ENCODE peak calls at places on chromosomes 4 and X, in ten cellular contexts. V is pons; E is NCI-H1092 treated with DMSO at 0.1 percent for 48 hours; P is central memory CD8-positive, alpha-beta T cell; R is MCF 10A; F is SHP77; W is hypothalamus; A is fibroblast of pulmonary artery; M is CD8-positive, alpha-beta T cell; X is psoas muscle. I is an unnamed sample.

GRCh38 chr4:140947507-140947906 is 185.8 kb downstream of the RNF150 start:
- DNase-seq in V (peak; percentile 25), E (no peak), P (no peak), R (peak; percentile 52), F (no peak), W (no peak), A (no peak), M (no peak), X (no peak), I (no peak)

GRCh38 chrX:140836874-140837273 is 127.3 kb downstream of the LINC00632 start:
- DNase-seq in V (no peak), E (no peak), P (no peak), R (no peak), F (no peak), W (no peak), A (no peak), M (no peak), X (no peak), I (no peak)

GRCh38 chr4:4791299-4791798 is 68.1 kb upstream of the MSX1 start:
- DNase-seq in V (peak; percentile 12), E (peak; percentile 34), P (no peak), R (no peak), F (no peak), W (peak; percentile 46), A (no peak), M (no peak), X (no peak), I (peak; percentile 20)

GRCh38 chr4:41644288-41644914 is 104.1 kb downstream of the PHOX2B start:
- DNase-seq in V (peak; percentile 63), E (no peak), P (no peak), R (no peak), F (no peak), W (peak; percentile 77), A (peak; percentile 46), M (no peak), X (peak; percentile 88), I (peak; percentile 83)

GRCh38 chr4:105541420-105541819 is 11.0 kb upstream of the ARHGEF38 start:
- DNase-seq in V (no peak), E (no peak), P (no peak), R (no peak), F (no peak), W (no peak), A (no peak), M (no peak), X (no peak), I (no peak)

GRCh38 chr4:189090174-189090814 is 850.4 kb upstream of the FRG1 start:
- DNase-seq in V (peak; percentile 27), E (peak; percentile 62), P (no peak), R (peak; percentile 50), F (no peak), W (no peak), A (peak; percentile 3), M (no peak), X (no peak), I (no peak)

GRCh38 chr4:1213336-1213995 is 35.5 kb downstream of the CTBP1 start:
- DNase-seq in V (no peak), E (no peak), P (no peak), R (no peak), F (no peak), W (no peak), A (no peak), M (no peak), X (peak; percentile 23), I (no peak)

GRCh38 chrX:118893923-118894322 is 70.3 kb downstream of the ZCCHC12 start:
- DNase-seq in V (no peak), E (no peak), P (no peak), R (no peak), F (no peak), W (no peak), A (no peak), M (no peak), X (no peak), I (no peak)

GRCh38 chr4:24115101-24115500 is 225.3 kb upstream of the PPARGC1A start:
- DNase-seq in V (no peak), E (no peak), P (no peak), R (no peak), F (no peak), W (no peak), A (no peak), M (no peak), X (no peak), I (no peak)

GRCh38 chr4:70556856-70557255 is 35.2 kb upstream of the AMBN start:
- DNase-seq in V (no peak), E (no peak), P (no peak), R (peak; percentile 6), F (no peak), W (no peak), A (peak; percentile 3), M (no peak), X (no peak), I (no peak)

GRCh38 chrX:135112096-135112729 is 8.1 kb downstream of the ETDB start:
- DNase-seq in V (peak; percentile 22), E (no peak), P (no peak), R (peak; percentile 49), F (peak; percentile 0), W (no peak), A (peak; percentile 53), M (no peak), X (no peak), I (peak; percentile 3)

GRCh38 chrX:154123241-154124219 is 20.5 kb upstream of the OPN1LW start:
- DNase-seq in V (peak; percentile 3), E (no peak), P (no peak), R (no peak), F (no peak), W (no peak), A (peak; percentile 3), M (no peak), X (no peak), I (no peak)

GRCh38 chr4:170374770-170375169 is 285.0 kb upstream of the AADAT start:
- DNase-seq in V (no peak), E (no peak), P (no peak), R (peak; percentile 37), F (peak; percentile 7), W (no peak), A (peak; percentile 1), M (no peak), X (no peak), I (no peak)

GRCh38 chrX:133594156-133594555 is 178.9 kb upstream of the GPC4 start:
- DNase-seq in V (no peak), E (no peak), P (no peak), R (no peak), F (no peak), W (no peak), A (no peak), M (no peak), X (no peak), I (no peak)

GRCh38 chr4:184506527-184507121 is 32.3 kb upstream of the IRF2 start:
- DNase-seq in V (peak; percentile 73), E (no peak), P (no peak), R (peak; percentile 13), F (no peak), W (peak; percentile 32), A (no peak), M (no peak), X (peak; percentile 53), I (peak; percentile 35)

GRCh38 chr4:183190900-183191527 is 92.0 kb downstream of the WWC2 start:
- DNase-seq in V (no peak), E (no peak), P (no peak), R (no peak), F (no peak), W (no peak), A (no peak), M (no peak), X (no peak), I (no peak)

GRCh38 chrX:139932077-139932900 is 564 bp downstream of the ATP11C start:
- DNase-seq in V (no peak), E (no peak), P (peak; percentile 14), R (peak; percentile 31), F (no peak), W (peak; percentile 57), A (peak; percentile 36), M (peak; percentile 62), X (peak; percentile 72), I (peak; percentile 6)

GRCh38 chr4:3436798-3437581 is 4.8 kb upstream of the HGFAC start:
- DNase-seq in V (no peak), E (no peak), P (no peak), R (peak; percentile 94), F (no peak), W (no peak), A (peak; percentile 28), M (no peak), X (peak; percentile 61), I (no peak)

GRCh38 chr4:41106081-41106480 is 108.3 kb downstream of the APBB2 start:
- DNase-seq in V (no peak), E (no peak), P (no peak), R (no peak), F (no peak), W (no peak), A (no peak), M (no peak), X (no peak), I (no peak)

GRCh38 chr4:96894621-96895020 is 1054.7 kb downstream of the PDHA2 start:
- DNase-seq in V (no peak), E (no peak), P (no peak), R (no peak), F (no peak), W (no peak), A (no peak), M (no peak), X (no peak), I (no peak)

GRCh38 chr4:8840816-8841455 is 30.7 kb downstream of the HMX1 start:
- DNase-seq in V (no peak), E (no peak), P (no peak), R (no peak), F (no peak), W (no peak), A (no peak), M (no peak), X (peak; percentile 31), I (no peak)

GRCh38 chr4:24924309-24924781 is 11.5 kb upstream of the CCDC149 start:
- DNase-seq in V (no peak), E (no peak), P (no peak), R (peak; percentile 35), F (no peak), W (no peak), A (peak; percentile 92), M (no peak), X (no peak), I (no peak)

GRCh38 chrX:39000802-39001201 is 199.5 kb downstream of the MID1IP1 start:
- DNase-seq in V (no peak), E (no peak), P (no peak), R (no peak), F (no peak), W (no peak), A (no peak), M (no peak), X (no peak), I (no peak)

GRCh38 chrX:133171962-133172708 is 46.0 kb downstream of the TFDP3 start:
- DNase-seq in V (peak; percentile 13), E (peak; percentile 9), P (no peak), R (peak; percentile 56), F (no peak), W (no peak), A (peak; percentile 7), M (no peak), X (no peak), I (no peak)

GRCh38 chrX:28854637-28855036 is 267.4 kb downstream of the IL1RAPL1 start:
- DNase-seq in V (peak; percentile 21), E (no peak), P (no peak), R (no peak), F (no peak), W (no peak), A (peak; percentile 35), M (no peak), X (no peak), I (no peak)

GRCh38 chr4:67083496-67083895 is 461.8 kb downstream of the CENPC start:
- DNase-seq in V (peak; percentile 92), E (no peak), P (no peak), R (no peak), F (no peak), W (no peak), A (no peak), M (no peak), X (no peak), I (peak; percentile 20)

GRCh38 chr4:52833941-52834525 is 28.1 kb upstream of the RASL11B start:
- DNase-seq in V (no peak), E (no peak), P (no peak), R (peak; percentile 76), F (no peak), W (no peak), A (no peak), M (no peak), X (no peak), I (no peak)

GRCh38 chrX:129577877-129578276 is 37.8 kb downstream of the OCRL start:
- DNase-seq in V (no peak), E (no peak), P (no peak), R (no peak), F (no peak), W (no peak), A (no peak), M (no peak), X (no peak), I (no peak)